ENCODE peak calls at places on chromosomes 2 and 18, in seven cellular contexts. One of them, this sample, is unnamed.

GRCh38 chr2:37698931-37699481 is 27.6 kb upstream of the CDC42EP3 start:
- DNase-seq in SK-N-SH: no peak
- DNase-seq in HCT116: no peak
- DNase-seq in HepG2: no peak
- DNase-seq in H1: no peak
- DNase-seq in GM12878: no peak
- DNase-seq in K562: no peak
- DNase-seq in this sample: no peak

GRCh38 chr2:36507408-36507812 is 90.6 kb downstream of the FEZ2 start:
- DNase-seq in SK-N-SH: peak; percentile 55
- DNase-seq in HCT116: peak; percentile 27
- DNase-seq in HepG2: peak; percentile 79
- DNase-seq in H1: peak; percentile 70
- DNase-seq in GM12878: no peak
- DNase-seq in K562: peak; percentile 56
- DNase-seq in this sample: peak; percentile 68

GRCh38 chr18:657998-658946 is 819 bp downstream of the TYMS start:
- DNase-seq in SK-N-SH: peak; percentile 89
- DNase-seq in HCT116: peak; percentile 82
- DNase-seq in HepG2: peak; percentile 92
- DNase-seq in H1: peak; percentile 61
- DNase-seq in GM12878: peak; percentile 57
- DNase-seq in K562: peak; percentile 98
- DNase-seq in this sample: peak; percentile 94

GRCh38 chr2:29376541-29376940 is 261.3 kb downstream of the CLIP4 start:
- DNase-seq in SK-N-SH: no peak
- DNase-seq in HCT116: no peak
- DNase-seq in HepG2: no peak
- DNase-seq in H1: no peak
- DNase-seq in GM12878: no peak
- DNase-seq in K562: no peak
- DNase-seq in this sample: no peak

GRCh38 chr18:13520306-13520705 is 206.1 kb downstream of the FAM210A start:
- DNase-seq in SK-N-SH: no peak
- DNase-seq in HCT116: no peak
- DNase-seq in HepG2: no peak
- DNase-seq in H1: no peak
- DNase-seq in GM12878: no peak
- DNase-seq in K562: no peak
- DNase-seq in this sample: no peak

GRCh38 chr18:46481048-46481846 is 175.8 kb downstream of the LOXHD1 start:
- DNase-seq in SK-N-SH: peak; percentile 64
- DNase-seq in HCT116: peak; percentile 27
- DNase-seq in HepG2: peak; percentile 28
- DNase-seq in H1: no peak
- DNase-seq in GM12878: no peak
- DNase-seq in K562: peak; percentile 56
- DNase-seq in this sample: peak; percentile 67

GRCh38 chr2:235860111-235860510 is 308.1 kb downstream of the GBX2 start:
- DNase-seq in SK-N-SH: no peak
- DNase-seq in HCT116: no peak
- DNase-seq in HepG2: no peak
- DNase-seq in H1: no peak
- DNase-seq in GM12878: no peak
- DNase-seq in K562: no peak
- DNase-seq in this sample: no peak

GRCh38 chr2:64201086-64201627 is 56.9 kb upstream of the PELI1 start:
- DNase-seq in SK-N-SH: no peak
- DNase-seq in HCT116: no peak
- DNase-seq in HepG2: no peak
- DNase-seq in H1: no peak
- DNase-seq in GM12878: no peak
- DNase-seq in K562: no peak
- DNase-seq in this sample: peak; percentile 60

GRCh38 chr2:221272729-221273128 is 299.4 kb downstream of the EPHA4 start:
- DNase-seq in SK-N-SH: no peak
- DNase-seq in HCT116: no peak
- DNase-seq in HepG2: no peak
- DNase-seq in H1: no peak
- DNase-seq in GM12878: no peak
- DNase-seq in K562: no peak
- DNase-seq in this sample: no peak

GRCh38 chr2:181008418-181008817 is 28.0 kb downstream of the UBE2E3 start:
- DNase-seq in SK-N-SH: no peak
- DNase-seq in HCT116: no peak
- DNase-seq in HepG2: no peak
- DNase-seq in H1: no peak
- DNase-seq in GM12878: no peak
- DNase-seq in K562: peak; percentile 5
- DNase-seq in this sample: no peak

GRCh38 chr2:114797540-114797939 is 355.1 kb downstream of the DPP10 start:
- DNase-seq in SK-N-SH: no peak
- DNase-seq in HCT116: no peak
- DNase-seq in HepG2: no peak
- DNase-seq in H1: no peak
- DNase-seq in GM12878: no peak
- DNase-seq in K562: no peak
- DNase-seq in this sample: no peak

GRCh38 chr18:23816740-23817139 is 127.5 kb downstream of the LAMA3 start:
- DNase-seq in SK-N-SH: no peak
- DNase-seq in HCT116: no peak
- DNase-seq in HepG2: no peak
- DNase-seq in H1: no peak
- DNase-seq in GM12878: no peak
- DNase-seq in K562: no peak
- DNase-seq in this sample: no peak

GRCh38 chr2:70686577-70687460 is 81.2 kb downstream of the ADD2 start:
- DNase-seq in SK-N-SH: peak; percentile 57
- DNase-seq in HCT116: peak; percentile 48
- DNase-seq in HepG2: peak; percentile 48
- DNase-seq in H1: peak; percentile 51
- DNase-seq in GM12878: no peak
- DNase-seq in K562: peak; percentile 96
- DNase-seq in this sample: no peak

GRCh38 chr2:190653931-190654330 is 5.0 kb downstream of the NAB1 start:
- DNase-seq in SK-N-SH: no peak
- DNase-seq in HCT116: no peak
- DNase-seq in HepG2: no peak
- DNase-seq in H1: no peak
- DNase-seq in GM12878: no peak
- DNase-seq in K562: no peak
- DNase-seq in this sample: no peak

GRCh38 chr2:191171291-191171690 is 20.5 kb upstream of the STAT4 start:
- DNase-seq in SK-N-SH: peak; percentile 20
- DNase-seq in HCT116: no peak
- DNase-seq in HepG2: no peak
- DNase-seq in H1: no peak
- DNase-seq in GM12878: no peak
- DNase-seq in K562: no peak
- DNase-seq in this sample: no peak

GRCh38 chr2:177882501-177882900 is 190.1 kb downstream of the PDE11A start:
- DNase-seq in SK-N-SH: no peak
- DNase-seq in HCT116: no peak
- DNase-seq in HepG2: no peak
- DNase-seq in H1: no peak
- DNase-seq in GM12878: no peak
- DNase-seq in K562: no peak
- DNase-seq in this sample: no peak
- TF ChIP-seq JUND in SK-N-SH: no peak
- TF ChIP-seq JUND in HCT116: no peak
- TF ChIP-seq JUND in HepG2: no peak
- TF ChIP-seq JUND in H1: no peak
- TF ChIP-seq JUND in GM12878: no peak
- TF ChIP-seq JUND in K562: no peak
- TF ChIP-seq JUND in this sample: no peak

GRCh38 chr2:46051103-46051502 is 246.1 kb upstream of the EPAS1 start:
- DNase-seq in SK-N-SH: no peak
- DNase-seq in HCT116: no peak
- DNase-seq in HepG2: no peak
- DNase-seq in H1: no peak
- DNase-seq in GM12878: no peak
- DNase-seq in K562: no peak
- DNase-seq in this sample: no peak
- TF ChIP-seq JUND in SK-N-SH: no peak
- TF ChIP-seq JUND in HCT116: no peak
- TF ChIP-seq JUND in HepG2: no peak
- TF ChIP-seq JUND in H1: no peak
- TF ChIP-seq JUND in GM12878: no peak
- TF ChIP-seq JUND in K562: no peak
- TF ChIP-seq JUND in this sample: no peak

GRCh38 chr2:117485588-117485987 is 328.9 kb upstream of the DDX18 start:
- DNase-seq in SK-N-SH: no peak
- DNase-seq in HCT116: no peak
- DNase-seq in HepG2: no peak
- DNase-seq in H1: no peak
- DNase-seq in GM12878: no peak
- DNase-seq in K562: no peak
- DNase-seq in this sample: no peak
- TF ChIP-seq JUND in SK-N-SH: no peak
- TF ChIP-seq JUND in HCT116: no peak
- TF ChIP-seq JUND in HepG2: no peak
- TF ChIP-seq JUND in H1: no peak
- TF ChIP-seq JUND in GM12878: no peak
- TF ChIP-seq JUND in K562: no peak
- TF ChIP-seq JUND in this sample: no peak

DNA sequence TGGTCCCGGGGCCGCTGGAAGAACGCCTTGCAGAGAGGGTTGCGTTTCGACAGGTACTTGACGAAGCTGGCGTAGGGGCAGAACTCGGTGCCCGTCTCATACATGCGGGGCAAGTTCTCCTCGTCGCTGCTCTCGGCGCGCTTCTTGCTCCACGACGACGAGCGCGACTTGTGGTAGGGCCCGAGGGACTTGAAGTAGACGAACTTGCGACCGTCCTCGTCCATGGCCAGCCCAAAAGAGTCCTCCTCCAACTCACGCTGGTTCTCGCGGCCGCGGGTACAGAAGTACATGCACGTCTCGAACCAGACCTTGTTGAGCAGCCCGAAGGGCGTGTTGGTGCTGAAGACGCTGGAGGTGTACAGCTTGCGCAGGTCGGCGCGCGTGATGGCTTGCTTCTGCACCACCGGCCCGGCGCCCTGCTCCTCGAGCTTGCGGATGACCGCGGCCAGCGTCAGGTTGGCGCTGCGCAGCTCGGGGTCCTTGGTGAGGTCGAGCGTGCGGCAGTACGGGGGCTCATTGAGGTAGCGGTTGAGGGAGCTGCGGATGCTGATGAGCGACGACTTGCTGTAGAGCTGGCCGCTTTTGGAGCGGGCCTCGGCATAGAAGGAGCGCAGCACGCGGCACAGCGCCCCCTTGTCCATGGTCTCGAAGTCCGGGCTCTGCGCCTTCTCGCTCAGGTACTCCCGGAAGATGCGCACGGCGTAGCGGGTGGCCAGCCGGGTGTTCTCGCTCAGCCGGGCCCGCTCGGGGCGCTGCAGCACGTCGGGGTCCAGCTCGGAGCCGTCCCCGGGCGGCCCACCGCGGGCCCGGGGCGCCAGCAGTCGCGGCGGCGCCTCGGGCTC is 830 bp downstream of the KCTD1 start:
- DNase-seq in SK-N-SH: peak; percentile 90
- DNase-seq in HCT116: no peak
- DNase-seq in HepG2: no peak
- DNase-seq in H1: no peak
- DNase-seq in GM12878: no peak
- DNase-seq in K562: no peak
- DNase-seq in this sample: peak; percentile 53
- TF ChIP-seq JUND in SK-N-SH: no peak
- TF ChIP-seq JUND in HCT116: no peak
- TF ChIP-seq JUND in HepG2: no peak
- TF ChIP-seq JUND in H1: no peak
- TF ChIP-seq JUND in GM12878: no peak
- TF ChIP-seq JUND in K562: no peak
- TF ChIP-seq JUND in this sample: no peak

GRCh38 chr2:194721227-194721626 is 935.8 kb upstream of the SLC39A10 start:
- DNase-seq in SK-N-SH: no peak
- DNase-seq in HCT116: no peak
- DNase-seq in HepG2: no peak
- DNase-seq in H1: no peak
- DNase-seq in GM12878: no peak
- DNase-seq in K562: no peak
- DNase-seq in this sample: no peak

GRCh38 chr2:194720461-194720860 is 936.6 kb upstream of the SLC39A10 start:
- DNase-seq in SK-N-SH: no peak
- DNase-seq in HCT116: no peak
- DNase-seq in HepG2: no peak
- DNase-seq in H1: no peak
- DNase-seq in GM12878: no peak
- DNase-seq in K562: no peak
- DNase-seq in this sample: no peak

GRCh38 chr2:194725169-194725568 is 931.9 kb upstream of the SLC39A10 start:
- DNase-seq in SK-N-SH: no peak
- DNase-seq in HCT116: no peak
- DNase-seq in HepG2: no peak
- DNase-seq in H1: no peak
- DNase-seq in GM12878: no peak
- DNase-seq in K562: no peak
- DNase-seq in this sample: no peak

GRCh38 chr2:194723446-194723845 is 933.6 kb upstream of the SLC39A10 start:
- DNase-seq in SK-N-SH: no peak
- DNase-seq in HCT116: no peak
- DNase-seq in HepG2: no peak
- DNase-seq in H1: no peak
- DNase-seq in GM12878: no peak
- DNase-seq in K562: no peak
- DNase-seq in this sample: no peak
- TF ChIP-seq JUND in SK-N-SH: no peak
- TF ChIP-seq JUND in HCT116: no peak
- TF ChIP-seq JUND in HepG2: no peak
- TF ChIP-seq JUND in H1: no peak
- TF ChIP-seq JUND in GM12878: no peak
- TF ChIP-seq JUND in K562: no peak
- TF ChIP-seq JUND in this sample: no peak

GRCh38 chr2:179471012-179471411 is 206.4 kb upstream of the SESTD1 start:
- DNase-seq in SK-N-SH: no peak
- DNase-seq in HCT116: no peak
- DNase-seq in HepG2: no peak
- DNase-seq in H1: no peak
- DNase-seq in GM12878: no peak
- DNase-seq in K562: no peak
- DNase-seq in this sample: no peak
- TF ChIP-seq JUND in SK-N-SH: no peak
- TF ChIP-seq JUND in HCT116: no peak
- TF ChIP-seq JUND in HepG2: no peak
- TF ChIP-seq JUND in H1: no peak
- TF ChIP-seq JUND in GM12878: no peak
- TF ChIP-seq JUND in K562: no peak
- TF ChIP-seq JUND in this sample: no peak

This sample was measured in T47D.